ENCODE peak calls at places on chromosomes 5 and 9, in nine cellular contexts. X is GM13977; U is tibial artery; J is ELR; T is dermis blood vessel endothelial cell; G is activated T-cell treated with anti-CD3 and anti-CD28 coated beads, Interleukin-2, amount 50 U/mL, for 48 hours; R is activated CD4-positive, CD25-positive, alpha-beta regulatory T cell; M is AG08396; H is stimulated activated CD8-positive, alpha-beta memory T cell treated with anti-CD3 and anti-CD28 coated beads, Interleukin-12 subunit alpha, Interleukin-12 subunit beta, amount 100 ng/mL, for 4 hours. B is an unnamed sample.

GRCh38 chr9:136403538-136403914 is 3.6 kb upstream of the SNAPC4 start:
- DNase-seq in X (peak), U (no peak), J (no peak), T (no peak), G (peak), R (peak), M (no peak), H (peak), B (peak)

GRCh38 chr9:6788175-6789016 is 30.6 kb downstream of the KDM4C start:
- DNase-seq in X (no peak), U (no peak), J (peak), T (peak), G (no peak), R (no peak), M (peak), H (no peak), B (no peak)

GRCh38 chr5:132266836-132267160 is 9.3 kb downstream of the PDLIM4 start:
- DNase-seq in X (no peak), U (no peak), J (no peak), T (no peak), G (no peak), R (no peak), M (no peak), H (no peak), B (no peak)

GRCh38 chr5:38790891-38791290 is 54.9 kb upstream of the OSMR start:
- DNase-seq in X (no peak), U (no peak), J (no peak), T (no peak), G (no peak), R (no peak), M (no peak), H (no peak), B (no peak)

GRCh38 chr9:105822814-105823213 is 128.5 kb downstream of the TMEM38B start:
- DNase-seq in X (no peak), U (no peak), J (no peak), T (no peak), G (no peak), R (no peak), M (no peak), H (no peak), B (no peak)

GRCh38 chr9:6229604-6230003 is 14.0 kb downstream of the IL33 start:
- DNase-seq in X (no peak), U (no peak), J (no peak), T (peak), G (no peak), R (no peak), M (no peak), H (no peak), B (no peak)

GRCh38 chr9:78115073-78115472 is 83.5 kb upstream of the GNAQ start:
- DNase-seq in X (peak), U (no peak), J (peak), T (peak), G (no peak), R (no peak), M (peak), H (no peak), B (peak)

GRCh38 chr5:98510111-98510510 is 263.4 kb upstream of the RGMB start:
- DNase-seq in X (no peak), U (no peak), J (peak), T (peak), G (no peak), R (no peak), M (no peak), H (no peak), B (no peak)

GRCh38 chr5:157511656-157512644 is 51.9 kb downstream of the NIPAL4 start:
- DNase-seq in X (no peak), U (peak), J (peak), T (peak), G (peak), R (no peak), M (peak), H (no peak), B (no peak)

GRCh38 chr5:10162468-10162867 is 87.2 kb downstream of the ATPSCKMT start:
- DNase-seq in X (no peak), U (no peak), J (no peak), T (no peak), G (no peak), R (no peak), M (no peak), H (no peak), B (no peak)

GRCh38 chr9:72145093-72145492 is 4.1 kb upstream of the GDA start:
- DNase-seq in X (no peak), U (no peak), J (no peak), T (no peak), G (no peak), R (no peak), M (no peak), H (no peak), B (no peak)

GRCh38 chr5:157719231-157719630 is 12.0 kb upstream of the THG1L start:
- DNase-seq in X (no peak), U (no peak), J (no peak), T (no peak), G (no peak), R (no peak), M (no peak), H (no peak), B (no peak)